ENCODE peak calls at places on chromosomes 11 and 22, in seven cellular contexts. B is mesenchymal stem cell; F is fibroblast of pulmonary artery; A is NCI-H1417; R is CD8-positive, alpha-beta T cell; K is stimulated activated CD8-positive, alpha-beta memory T cell treated with anti-CD3 and anti-CD28 coated beads, Interleukin-4, amount 100 ng/mL, for 1 hour; V is substantia nigra. W is an unnamed sample.
A peak's percentile ranks its signal among the peaks of the same experiment; 100 is the strongest.

GRCh38 chr22:47695176-47695575 is 932.7 kb downstream of the TBC1D22A start:
- DNase-seq in B (no peak), F (no peak), A (no peak), R (no peak), K (no peak), V (no peak), W (no peak)

GRCh38 chr22:39656495-39657490 is 86.2 kb downstream of the CACNA1I start:
- DNase-seq in B (no peak), F (no peak), A (no peak), R (no peak), K (no peak), V (no peak), W (no peak)

GRCh38 chr11:6747097-6747662 is 24.6 kb downstream of the OR2AG2 start:
- DNase-seq in B (no peak), F (no peak), A (no peak), R (no peak), K (no peak), V (no peak), W (no peak)

GRCh38 chr11:7907121-7907520 is 23.9 kb downstream of the OR10A6 start:
- DNase-seq in B (no peak), F (no peak), A (no peak), R (no peak), K (no peak), V (no peak), W (no peak)

GRCh38 chr22:45159652-45160462 is 3.9 kb upstream of the NUP50 start:
- DNase-seq in B (peak; percentile 65), F (peak; percentile 58), A (no peak), R (no peak), K (no peak), V (no peak), W (no peak)

GRCh38 chr11:110524227-110524626 is 94.5 kb downstream of the FDX1 start:
- DNase-seq in B (peak; percentile 98), F (peak; percentile 65), A (no peak), R (no peak), K (no peak), V (no peak), W (no peak)

GRCh38 chr11:114463999-114464398 is 24.7 kb downstream of the REXO2 start:
- DNase-seq in B (no peak), F (no peak), A (no peak), R (no peak), K (no peak), V (no peak), W (no peak)

GRCh38 chr22:37823134-37823985 is at the start of gene GALR3:
- DNase-seq in B (no peak), F (no peak), A (peak; percentile 35), R (no peak), K (no peak), V (no peak), W (peak; percentile 23)

GRCh38 chr11:85787168-85787567 is 23.8 kb downstream of the SYTL2 start:
- DNase-seq in B (no peak), F (no peak), A (no peak), R (no peak), K (no peak), V (no peak), W (no peak)

GRCh38 chr11:103222801-103223200 is 113.6 kb downstream of the DYNC2H1 start:
- DNase-seq in B (no peak), F (peak; percentile 25), A (no peak), R (no peak), K (no peak), V (no peak), W (no peak)